ENCODE peak calls at places on chromosomes 5 and 9, in nine cellular contexts. B, Q, C, H, T, F, J, P and V are unnamed samples.

GRCh38 chr9:32264171-32264862 is 120.1 kb upstream of the ACO1 start:
- DNase-seq in Q (peak), B (peak), P (no peak), C (no peak), J (peak), T (peak), H (no peak), F (no peak), V (no peak)

GRCh38 chr9:137240321-137240840 is 706 bp upstream of the TUBB4B start:
- DNase-seq in J (peak), H (no peak), C (peak), Q (peak), F (peak), T (peak), B (peak), P (peak), V (no peak)

GRCh38 chr5:166505086-166505485 is 1786.4 kb upstream of the WWC1 start:
- DNase-seq in B (no peak), P (no peak), J (no peak), C (no peak), T (no peak), H (no peak), F (no peak), Q (no peak), V (no peak)

GRCh38 chr9:114164191-114164794 is 9.0 kb downstream of the COL27A1 start:
- DNase-seq in J (no peak), C (no peak), P (no peak), B (no peak), Q (no peak), T (no peak), H (no peak), F (no peak), V (no peak)

GRCh38 chr5:123795688-123796087 is 283.7 kb downstream of the CSNK1G3 start:
- DNase-seq in H (peak), P (no peak), F (no peak), J (peak), T (no peak), Q (no peak), C (no peak), B (no peak), V (no peak)

GRCh38 chr5:93078082-93079038 is 502.7 kb downstream of the NR2F1-AS1 start:
- DNase-seq in H (peak), B (peak), F (peak), J (peak), Q (no peak), P (peak), T (peak), C (peak), V (no peak)

GRCh38 chr5:90477073-90477472 is 2.4 kb downstream of the POLR3G start:
- DNase-seq in P (no peak), J (no peak), F (no peak), T (peak), H (no peak), Q (peak), B (no peak), C (no peak), V (no peak)

GRCh38 chr9:37903581-37903830 is 421 bp downstream of the SLC25A51 start:
- DNase-seq in C (peak), H (no peak), J (no peak), P (no peak), B (no peak), F (peak), T (peak), Q (no peak), V (peak)

GRCh38 chr5:173016621-173017046 is 33.1 kb downstream of the ATP6V0E1 start:
- DNase-seq in Q (no peak), F (no peak), T (peak), J (peak), P (peak), C (peak), B (peak), H (no peak), V (no peak)

GRCh38 chr5:121199238-121199999 is 652.3 kb upstream of the FTMT start:
- DNase-seq in H (peak), B (peak), T (no peak), J (peak), F (no peak), Q (no peak), P (peak), C (no peak), V (no peak)

GRCh38 chr9:10251490-10251889 is 361.3 kb downstream of the PTPRD start:
- DNase-seq in C (peak), T (no peak), H (no peak), Q (no peak), F (no peak), J (peak), P (no peak), B (peak), V (no peak)

GRCh38 chr9:97615439-97616072 is 17.6 kb downstream of the TSTD2 start:
- DNase-seq in H (peak), T (peak), Q (peak), P (peak), F (no peak), C (peak), J (peak), B (peak), V (no peak)

GRCh38 chr5:126015244-126016054 is 407.8 kb upstream of the GRAMD2B start:
- DNase-seq in H (no peak), Q (no peak), P (no peak), B (peak), F (no peak), J (peak), C (no peak), T (no peak), V (no peak)

GRCh38 chr5:37836173-37837100 is 3.4 kb downstream of the GDNF start:
- DNase-seq in B (peak), P (no peak), F (peak), Q (peak), J (peak), C (peak), H (no peak), T (peak), V (no peak)

GRCh38 chr5:68593211-68593701 is 377.7 kb downstream of the PIK3R1 start:
- DNase-seq in F (no peak), C (no peak), J (no peak), T (no peak), B (no peak), Q (no peak), P (no peak), H (no peak), V (no peak)

GRCh38 chr9:85536076-85536475 is 205.7 kb downstream of the AGTPBP1 start:
- DNase-seq in F (no peak), B (peak), Q (no peak), T (no peak), H (no peak), C (peak), P (no peak), J (peak), V (no peak)

GRCh38 chr9:127422133-127422782 is 1.9 kb upstream of the ZNF79 start:
- DNase-seq in J (no peak), C (no peak), B (no peak), H (no peak), Q (no peak), P (no peak), T (no peak), F (no peak), V (no peak)

GRCh38 chr9:127423591-127423933 is 620 bp upstream of the ZNF79 start:
- DNase-seq in T (no peak), B (peak), P (no peak), Q (no peak), H (no peak), J (no peak), F (no peak), C (no peak), V (no peak)

GRCh38 chr9:127422787-127423186 is 1.4 kb upstream of the ZNF79 start:
- DNase-seq in B (no peak), F (no peak), H (no peak), P (no peak), Q (no peak), J (no peak), C (no peak), T (no peak), V (no peak)

GRCh38 chr9:127419306-127419705 is 4.9 kb upstream of the ZNF79 start:
- DNase-seq in J (no peak), B (no peak), H (no peak), C (no peak), Q (no peak), T (no peak), F (no peak), P (no peak), V (no peak)

GRCh38 chr9:127421057-127421456 is 3.1 kb upstream of the ZNF79 start:
- DNase-seq in Q (no peak), J (no peak), H (no peak), P (no peak), T (no peak), C (no peak), B (no peak), F (no peak), V (no peak)
- TF ChIP-seq CTCF in Q (no peak), J (no peak), H (no peak), P (no peak), T (no peak), C (no peak), B (no peak), F (no peak), V (no peak)

GRCh38 chr9:119369670-119370366 is 583 bp upstream of the BRINP1 start:
- DNase-seq in C (no peak), P (no peak), B (no peak), T (no peak), Q (no peak), J (no peak), H (no peak), F (no peak), V (no peak)

GRCh38 chr9:119368681-119369581 is at the start of gene BRINP1:
- DNase-seq in J (no peak), C (no peak), B (peak), Q (peak), P (peak), F (peak), T (peak), H (no peak), V (no peak)

GRCh38 chr9:119366909-119367690 is 2.1 kb downstream of the BRINP1 start:
- DNase-seq in T (no peak), C (no peak), F (no peak), H (no peak), J (no peak), Q (no peak), B (no peak), P (no peak), V (no peak)

GRCh38 chr9:119368179-119368578 is 1.1 kb downstream of the BRINP1 start:
- DNase-seq in F (no peak), T (no peak), P (no peak), H (no peak), B (no peak), Q (peak), J (no peak), C (no peak), V (no peak)

DNA sequence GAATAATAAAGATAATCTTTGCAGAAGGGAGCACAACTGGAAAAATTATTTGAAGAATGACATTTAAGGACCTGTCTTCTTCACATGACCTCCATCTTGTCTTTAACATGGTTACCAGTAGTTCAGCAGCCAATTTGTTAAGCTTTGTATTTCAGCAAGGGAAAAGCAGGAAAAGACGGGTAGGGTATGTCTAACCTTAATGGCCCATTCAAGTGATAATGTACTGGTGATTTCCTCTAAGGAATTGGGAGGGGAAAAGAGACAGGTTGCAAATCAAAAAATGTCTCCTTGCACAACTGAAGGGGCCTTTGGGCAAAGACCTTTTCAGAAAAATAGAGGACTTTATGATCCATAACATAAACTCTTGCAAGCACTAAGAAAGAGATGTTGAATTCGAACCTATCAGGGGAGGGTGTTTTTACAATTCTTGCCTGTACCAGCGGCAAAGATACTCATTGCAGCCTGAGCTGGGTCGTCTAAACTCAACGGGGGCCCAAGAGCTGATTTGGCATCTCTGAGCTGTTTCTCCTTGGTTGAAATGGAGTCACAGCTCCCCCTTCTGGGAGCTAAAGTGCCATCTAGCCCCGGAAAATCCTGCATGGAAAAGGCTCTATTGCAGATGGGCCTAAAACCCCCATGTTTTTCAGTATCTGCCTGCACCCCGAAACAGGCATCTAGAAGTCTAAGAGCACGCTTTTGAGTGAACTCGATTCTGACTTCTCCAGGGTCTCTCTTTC is 3.8 kb downstream of the BRINP1 start:
- DNase-seq in Q (peak), T (peak), J (no peak), F (no peak), P (peak), C (peak), B (peak), H (no peak), V (no peak)
- TF ChIP-seq CTCF in Q (peak), T (peak), J (peak), F (peak), P (peak), C (peak), B (peak), H (no peak), V (peak)

DNA sequence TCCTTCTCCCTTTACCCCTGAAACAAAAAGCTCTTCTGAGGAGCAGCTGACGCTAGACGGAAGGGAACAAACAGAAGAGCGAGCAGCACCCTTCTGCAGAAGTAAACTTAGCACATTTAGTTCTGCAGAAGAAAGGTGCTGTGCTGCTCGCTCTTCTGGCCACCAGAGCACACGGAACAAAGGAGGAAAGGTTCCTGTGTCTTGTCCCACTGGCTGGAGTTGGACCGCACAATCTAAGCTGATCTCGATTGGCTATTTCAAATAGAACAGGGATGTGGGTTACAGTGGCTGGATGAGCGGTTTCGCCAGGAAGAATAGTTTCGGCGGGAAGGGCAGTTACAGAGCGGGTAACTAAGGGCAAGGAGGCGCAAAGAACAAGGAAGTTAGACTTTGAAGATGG is 7.0 kb downstream of the GTF3C5 start:
- DNase-seq in P (no peak), H (no peak), C (no peak), B (no peak), J (no peak), T (no peak), Q (no peak), F (no peak), V (no peak)
- TF ChIP-seq CTCF in P (no peak), H (no peak), C (no peak), B (no peak), J (no peak), T (no peak), Q (no peak), F (no peak), V (no peak)

GRCh38 chr5:162248107-162248713 is 180.6 kb downstream of the GABRG2 start:
- DNase-seq in B (no peak), T (no peak), H (no peak), C (no peak), J (no peak), Q (peak), P (peak), F (no peak), V (no peak)
- TF ChIP-seq CTCF in B (peak), T (no peak), H (peak), C (peak), J (no peak), Q (peak), P (no peak), F (no peak), V (peak)

GRCh38 chr5:54090495-54091084 is 219.8 kb downstream of the ARL15 start:
- DNase-seq in Q (no peak), T (no peak), H (peak), F (no peak), J (peak), B (peak), P (peak), C (peak), V (no peak)
- TF ChIP-seq CTCF in Q (peak), T (peak), H (peak), F (no peak), J (peak), B (peak), P (no peak), C (peak), V (no peak)

DNA sequence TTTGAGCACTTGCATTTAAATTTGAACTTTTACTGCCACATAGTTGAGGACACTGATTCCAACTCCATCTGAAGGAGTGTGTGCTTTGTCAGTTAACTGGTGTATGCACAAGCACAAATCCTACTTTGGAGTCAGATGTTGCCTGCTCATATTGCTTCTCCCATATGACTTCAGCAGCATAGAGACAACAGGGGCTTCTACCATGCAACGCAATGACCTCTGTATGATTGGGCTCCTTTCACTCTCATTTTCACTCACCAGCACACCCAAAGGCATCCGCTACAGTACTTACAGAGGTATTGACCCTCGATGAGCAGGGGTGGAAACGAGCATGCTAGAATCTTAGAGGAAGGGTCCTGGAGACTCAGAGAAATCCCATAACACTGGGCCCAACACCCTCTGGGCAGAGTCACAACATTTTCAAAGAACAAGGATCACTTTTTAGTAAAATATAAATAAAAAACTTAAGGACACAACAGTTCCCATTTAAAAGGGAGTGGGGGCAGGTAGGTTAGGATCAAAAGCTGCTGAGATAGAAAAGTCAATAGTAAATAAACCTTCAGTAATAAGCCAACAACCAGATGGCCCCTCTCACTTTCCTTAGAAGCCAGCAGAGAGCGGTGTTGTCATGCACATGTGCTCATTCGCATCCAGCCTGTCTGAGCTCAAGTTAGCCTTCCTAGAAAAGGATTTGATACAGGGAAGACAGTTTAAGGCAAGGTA is 203.8 kb downstream of the SNCAIP start:
- DNase-seq in P (peak), Q (peak), B (peak), H (peak), T (peak), F (no peak), J (peak), C (peak), V (no peak)
- TF ChIP-seq CTCF in P (peak), Q (peak), B (peak), H (peak), T (peak), F (peak), J (peak), C (peak), V (no peak)